ENCODE peak calls at places on chromosome 18, in five cellular contexts. J, E, W, T and R are unnamed samples.

GRCh38 chr18:60099709-60100108 is 199.9 kb downstream of the PMAIP1 start:
- DNase-seq in J (no peak), E (no peak), W (no peak), T (no peak), R (no peak)

GRCh38 chr18:74551936-74552555 is 17.7 kb downstream of the CNDP1 start:
- DNase-seq in J (peak), E (peak), W (peak), T (peak), R (peak)

GRCh38 chr18:51137891-51138290 is 59.6 kb downstream of the MEX3C start:
- DNase-seq in J (no peak), E (no peak), W (no peak), T (no peak), R (peak)

GRCh38 chr18:55906533-55906932 is 318.5 kb upstream of the TCF4 start:
- DNase-seq in J (no peak), E (no peak), W (no peak), T (no peak), R (no peak)

GRCh38 chr18:77320960-77321559 is 71.4 kb downstream of the GALR1 start:
- DNase-seq in J (no peak), E (no peak), W (peak), T (no peak), R (no peak)

GRCh38 chr18:25284861-25285574 is 66.9 kb downstream of the ZNF521 start:
- DNase-seq in J (no peak), E (no peak), W (peak), T (no peak), R (no peak)

GRCh38 chr18:48668466-48669179 is 129.8 kb downstream of the CTIF start:
- DNase-seq in J (no peak), E (no peak), W (no peak), T (no peak), R (no peak)

GRCh38 chr18:79953921-79954651 is 2.6 kb upstream of the SLC66A2 start:
- DNase-seq in J (no peak), E (peak), W (no peak), T (no peak), R (no peak)

GRCh38 chr18:3499498-3499897 is 49.5 kb downstream of the TGIF1 start:
- DNase-seq in J (peak), E (no peak), W (peak), T (no peak), R (no peak)

GRCh38 chr18:33733376-33733775 is 155.4 kb downstream of the ASXL3 start:
- DNase-seq in J (no peak), E (no peak), W (no peak), T (no peak), R (no peak)

GRCh38 chr18:51151568-51152511 is 45.6 kb downstream of the MEX3C start:
- DNase-seq in J (no peak), E (peak), W (no peak), T (no peak), R (no peak)

GRCh38 chr18:78740876-78741275 is 238.7 kb upstream of the SALL3 start:
- DNase-seq in J (no peak), E (peak), W (no peak), T (no peak), R (no peak)

GRCh38 chr18:55743133-55743532 is 155.1 kb upstream of the TCF4 start:
- DNase-seq in J (no peak), E (no peak), W (no peak), T (no peak), R (no peak)

GRCh38 chr18:33820517-33821368 is 242.7 kb downstream of the ASXL3 start:
- DNase-seq in J (no peak), E (no peak), W (no peak), T (no peak), R (no peak)

GRCh38 chr18:36493349-36494281 is 196.1 kb downstream of the FHOD3 start:
- DNase-seq in J (no peak), E (peak), W (peak), T (peak), R (no peak)

GRCh38 chr18:21997207-21998143 is 171.9 kb upstream of the GATA6 start:
- DNase-seq in J (peak), E (no peak), W (peak), T (no peak), R (peak)

GRCh38 chr18:50924372-50924771 is 43.5 kb upstream of the ELAC1 start:
- DNase-seq in J (no peak), E (no peak), W (peak), T (no peak), R (no peak)

GRCh38 chr18:63961430-63961980 is 8.4 kb upstream of the SERPINB8 start:
- DNase-seq in J (no peak), E (no peak), W (no peak), T (no peak), R (no peak)

GRCh38 chr18:12251311-12251710 is 2.9 kb upstream of the CIDEA start:
- DNase-seq in J (no peak), E (no peak), W (no peak), T (no peak), R (no peak)

GRCh38 chr18:12247946-12248345 is 6.2 kb upstream of the CIDEA start:
- DNase-seq in J (no peak), E (no peak), W (no peak), T (no peak), R (no peak)

GRCh38 chr18:12248926-12249720 is 5.0 kb upstream of the CIDEA start:
- DNase-seq in J (no peak), E (no peak), W (no peak), T (no peak), R (no peak)

GRCh38 chr18:12245793-12246135 is 8.4 kb upstream of the CIDEA start:
- DNase-seq in J (no peak), E (no peak), W (no peak), T (no peak), R (no peak)

DNA sequence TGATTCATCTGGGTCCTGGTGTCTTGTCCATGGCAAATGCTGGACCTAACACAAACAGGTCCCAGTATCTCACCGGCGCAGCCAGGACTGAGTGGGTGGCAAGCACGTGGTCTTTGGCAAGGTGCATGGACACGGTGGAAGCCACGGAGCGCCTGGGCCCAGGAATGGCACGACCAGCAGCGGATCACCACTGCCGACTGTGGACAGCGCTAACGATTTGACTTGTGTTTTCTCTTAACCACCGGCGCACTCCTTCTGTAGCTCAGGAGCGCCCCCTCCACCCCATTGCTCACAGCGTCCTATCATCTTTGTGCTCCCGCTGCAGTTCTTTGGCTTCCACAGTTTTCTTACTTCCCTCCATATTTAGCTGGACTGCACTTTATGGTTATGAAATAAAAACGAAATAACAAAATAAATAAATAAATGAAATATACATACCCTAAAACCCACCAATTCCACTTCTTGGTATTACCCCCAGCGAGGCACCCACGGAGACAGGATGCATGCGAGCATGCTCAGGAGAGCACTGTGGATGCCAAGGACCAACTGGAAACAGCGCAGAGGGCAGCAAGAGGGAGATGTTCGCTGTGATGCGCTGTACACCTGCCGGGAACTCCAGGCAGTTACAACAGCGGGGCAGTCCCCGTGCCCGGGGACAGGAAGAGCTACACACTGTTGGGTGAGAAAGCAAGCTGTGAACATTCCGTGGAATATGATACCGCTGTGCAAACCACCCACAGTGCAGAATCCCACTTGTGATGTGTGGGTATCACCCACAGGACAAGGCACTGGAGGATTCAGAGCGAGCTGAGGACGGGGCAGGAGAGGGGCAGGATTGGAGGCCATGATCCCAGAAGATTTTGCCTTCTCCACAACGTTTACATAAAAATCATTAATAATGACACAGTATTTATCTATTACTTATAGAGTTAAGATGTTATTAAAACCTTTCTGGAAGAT is 7.0 kb upstream of the CIDEA start:
- DNase-seq in J (peak), E (no peak), W (peak), T (no peak), R (no peak)
- TF ChIP-seq CTCF in J (peak), E (no peak), W (peak), T (no peak), R (no peak)

GRCh38 chr18:31419457-31419932 is 28.0 kb upstream of the DSG3 start:
- DNase-seq in J (no peak), E (no peak), W (no peak), T (no peak), R (peak)
- TF ChIP-seq CTCF in J (no peak), E (no peak), W (no peak), T (no peak), R (peak)

DNA sequence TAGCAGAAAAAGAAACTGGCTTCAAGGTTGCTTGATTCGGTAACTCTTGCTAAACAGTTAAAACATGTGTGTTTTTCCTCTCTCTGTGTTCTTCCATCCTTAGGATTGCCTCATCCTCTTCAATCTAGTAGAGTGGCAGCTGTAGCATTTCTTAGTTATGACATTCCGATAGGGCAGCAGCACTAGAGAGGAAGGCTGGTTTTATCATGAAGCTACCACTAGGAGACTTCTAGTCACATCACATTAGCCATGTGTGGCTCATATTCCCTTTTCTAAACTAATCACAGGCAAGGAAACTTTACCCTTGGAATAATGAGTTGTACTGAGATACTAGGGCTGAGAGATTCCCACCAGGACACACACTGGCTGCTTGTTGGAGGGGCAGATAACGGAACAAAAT is 187.6 kb downstream of the DOK6 start:
- DNase-seq in J (no peak), E (no peak), W (peak), T (no peak), R (peak)
- TF ChIP-seq CTCF in J (no peak), E (no peak), W (peak), T (no peak), R (no peak)

GRCh38 chr18:7452331-7452730 is 114.8 kb upstream of the PTPRM start:
- DNase-seq in J (peak), E (peak), W (peak), T (peak), R (peak)
- TF ChIP-seq CTCF in J (peak), E (peak), W (peak), T (peak), R (peak)